ENCODE peak calls at places on chromosomes 11 and 22, in seven cellular contexts. G is transverse colon, D is right lobe of liver, S is uterus, B is heart left ventricle, E is A549, V is HepG2. C is an unnamed sample.
A peak's percentile ranks its signal among the peaks of the same experiment; 100 is the strongest.

GRCh38 chr11:698493-699115 is 3.0 kb downstream of the TMEM80 start:
- DNase-seq in D (no peak), V (no peak), B (no peak), G (no peak), S (no peak), E (no peak), C (no peak)

GRCh38 chr11:86673055-86673843 is 833 bp upstream of the ME3 start:
- DNase-seq in E (no peak), V (no peak), G (no peak), D (no peak), B (no peak), S (no peak), C (no peak)

GRCh38 chr11:76803811-76804600 is 20.9 kb downstream of the TSKU start:
- DNase-seq in S (no peak), B (no peak), G (no peak), E (peak; percentile 27), D (no peak), V (no peak), C (no peak)

GRCh38 chr11:64762277-64762915 is 2.6 kb upstream of the PYGM start:
- DNase-seq in G (no peak), B (no peak), V (no peak), S (no peak), D (peak; percentile 2), E (no peak), C (peak; percentile 59)

GRCh38 chr11:77471520-77472234 is 2.2 kb downstream of the PAK1 start:
- DNase-seq in E (peak; percentile 22), S (no peak), B (no peak), D (no peak), V (peak; percentile 33), G (peak; percentile 67), C (no peak)

GRCh38 chr11:102421262-102421661 is 31.3 kb downstream of the TMEM123 start:
- DNase-seq in D (no peak), B (no peak), V (no peak), E (no peak), G (no peak), S (no peak), C (no peak)

GRCh38 chr22:18065256-18065655 is 12.5 kb upstream of the PEX26 start:
- DNase-seq in D (no peak), S (no peak), G (no peak), V (no peak), B (no peak), E (peak; percentile 42), C (no peak)

GRCh38 chr11:1978865-1979473 is 18.7 kb downstream of the H19 start:
- DNase-seq in G (no peak), S (no peak), V (no peak), B (peak; percentile 2), E (no peak), D (no peak), C (peak; percentile 26)

GRCh38 chr11:118042791-118043190 is 34.1 kb upstream of the TMPRSS4 start:
- DNase-seq in S (no peak), E (no peak), G (no peak), D (no peak), V (no peak), B (no peak), C (no peak)

GRCh38 chr11:128593281-128593680 is 5.9 kb upstream of the ETS1 start:
- DNase-seq in D (no peak), B (no peak), G (no peak), E (no peak), V (no peak), S (no peak), C (no peak)

GRCh38 chr22:46171940-46172339 is 21.6 kb downstream of the PPARA start:
- DNase-seq in V (no peak), E (no peak), B (no peak), S (no peak), D (no peak), G (peak; percentile 78), C (no peak)

GRCh38 chr11:78801161-78801884 is 226.7 kb upstream of the NARS2 start:
- DNase-seq in G (peak; percentile 37), D (no peak), E (peak; percentile 43), S (peak; percentile 52), B (peak; percentile 39), V (no peak), C (peak; percentile 44)

GRCh38 chr22:20002098-20002497 is 14.5 kb downstream of the ARVCF start:
- DNase-seq in B (no peak), S (no peak), V (no peak), E (no peak), G (no peak), D (no peak), C (no peak)

GRCh38 chr11:33290319-33290718 is 33.1 kb downstream of the HIPK3 start:
- DNase-seq in V (no peak), D (no peak), S (no peak), G (no peak), E (no peak), B (no peak), C (no peak)

GRCh38 chr11:2807801-2808241 is 77.8 kb downstream of the CDKN1C start:
- DNase-seq in S (peak; percentile 34), D (peak; percentile 19), B (peak; percentile 13), V (no peak), E (no peak), G (peak; percentile 7), C (peak; percentile 1)

GRCh38 chr11:72789493-72790131 is 4.2 kb downstream of the STARD10 start:
- DNase-seq in G (no peak), B (peak; percentile 60), S (peak; percentile 70), E (no peak), V (no peak), D (peak; percentile 45), C (peak; percentile 79)

GRCh38 chr11:89159974-89160373 is 17.7 kb upstream of the TYR start:
- DNase-seq in V (no peak), D (no peak), S (no peak), B (no peak), E (no peak), G (no peak), C (no peak)

GRCh38 chr11:72441647-72442267 is 7.4 kb upstream of the CLPB start:
- DNase-seq in S (no peak), E (no peak), V (no peak), B (no peak), G (no peak), D (no peak), C (no peak)

GRCh38 chr22:23215294-23216204 is 35.2 kb downstream of the BCR start:
- DNase-seq in S (peak; percentile 53), B (no peak), D (peak; percentile 2), G (no peak), V (no peak), E (no peak), C (no peak)

DNA sequence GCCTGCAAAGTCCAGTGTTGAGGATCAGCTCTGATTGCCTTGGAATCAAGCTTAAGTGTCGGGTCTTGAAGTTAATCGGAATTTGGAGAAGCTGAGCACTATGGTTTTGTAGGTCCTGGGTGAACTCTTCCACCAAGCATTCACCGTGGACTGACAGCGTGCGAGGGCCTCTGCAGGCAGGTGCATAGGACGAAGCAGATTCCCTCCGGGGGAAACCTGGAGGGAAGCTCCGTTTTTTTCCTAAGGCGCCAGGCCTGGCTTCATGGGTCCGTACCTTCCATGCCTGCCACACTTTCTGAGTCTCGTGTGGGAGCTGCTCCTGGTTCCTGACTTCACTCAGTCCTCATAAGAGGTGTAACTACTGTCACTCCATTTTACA is 170.1 kb downstream of the CRYBB2 start:
- DNase-seq in S (no peak), E (no peak), B (no peak), D (no peak), V (no peak), G (no peak), C (no peak)
- H3K4me1 ChIP-seq in S (no peaks in the 10 kb centered on the region), E (no peaks in the 10 kb centered on the region), B (peaks cover 49% of the 10 kb centered on the region), D (no peaks in the 10 kb centered on the region), V (peaks cover 90% of the 10 kb centered on the region), G (peaks cover 4% of the 10 kb centered on the region), C (peaks cover 3% of the 10 kb centered on the region)

GRCh38 chr22:40818747-40819662 is at the start of gene SLC25A17:
- DNase-seq in V (peak; percentile 76), G (peak; percentile 93), E (peak; percentile 82), S (peak; percentile 88), B (peak; percentile 94), D (peak; percentile 94), C (peak; percentile 82)

GRCh38 chr22:40813912-40814315 is 5.2 kb downstream of the SLC25A17 start:
- DNase-seq in E (no peak), B (no peak), S (no peak), G (no peak), D (no peak), V (no peak), C (no peak)

GRCh38 chr22:40818192-40818746 is 877 bp downstream of the SLC25A17 start:
- DNase-seq in V (no peak), B (no peak), E (no peak), G (no peak), S (no peak), D (no peak), C (no peak)

GRCh38 chr22:40819741-40820140 is 595 bp upstream of the SLC25A17 start:
- DNase-seq in S (peak; percentile 31), D (no peak), G (no peak), E (no peak), B (no peak), V (no peak), C (no peak)

DNA sequence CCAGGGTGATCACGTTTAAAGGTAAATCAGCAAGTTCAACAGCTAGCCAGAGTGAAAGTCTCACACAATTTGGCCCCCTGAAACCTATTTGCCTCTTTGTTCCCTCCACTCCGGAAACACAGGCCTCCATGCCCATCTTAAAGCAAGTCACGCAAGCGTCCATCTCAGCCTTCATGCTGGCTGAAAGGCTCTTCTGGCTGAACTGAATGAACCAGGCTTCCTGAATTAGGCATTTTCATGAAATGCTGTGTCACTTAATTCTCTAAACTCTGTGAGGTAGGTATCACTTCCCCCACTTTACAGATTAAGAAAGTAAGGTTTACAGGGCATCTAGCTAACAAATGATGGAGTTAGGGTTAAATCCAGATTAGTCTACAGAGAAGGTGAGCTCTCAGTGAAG is 1.4 kb downstream of the SLC25A17 start:
- DNase-seq in B (no peak), D (no peak), V (no peak), E (no peak), S (no peak), G (no peak), C (no peak)
- TF ChIP-seq POLR2A in B (no peak), D (no peak), V (no peak), E (no peak), S (no peak), G (no peak), C (no peak)

DNA sequence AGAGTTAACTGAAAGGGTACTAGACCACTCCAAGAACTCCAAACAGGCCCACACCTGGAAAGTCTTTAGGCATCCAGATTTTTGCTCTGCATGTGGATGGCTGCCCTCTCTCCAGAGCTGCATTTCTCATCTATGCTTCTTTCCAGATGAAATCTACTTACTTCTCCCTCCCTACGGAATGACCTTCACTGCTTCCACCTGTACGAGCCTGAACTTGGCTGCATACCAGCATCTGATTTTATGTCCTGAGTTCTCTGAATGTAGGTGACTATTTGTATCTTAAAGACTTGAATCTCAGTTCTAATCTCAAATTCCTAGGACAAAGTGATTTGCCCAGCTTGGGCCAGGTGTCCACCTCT is 13.3 kb downstream of the CELF1 start:
- DNase-seq in D (no peak), G (no peak), S (no peak), E (no peak), V (no peak), B (no peak), C (no peak)
- H3K4me1 ChIP-seq in D (no peaks in the 10 kb centered on the region), G (peaks cover 35% of the 10 kb centered on the region), S (peaks cover 20% of the 10 kb centered on the region), E (peaks cover 36% of the 10 kb centered on the region), V (peaks cover 5% of the 10 kb centered on the region), B (peaks cover 70% of the 10 kb centered on the region), C (peaks cover 75% of the 10 kb centered on the region)

DNA sequence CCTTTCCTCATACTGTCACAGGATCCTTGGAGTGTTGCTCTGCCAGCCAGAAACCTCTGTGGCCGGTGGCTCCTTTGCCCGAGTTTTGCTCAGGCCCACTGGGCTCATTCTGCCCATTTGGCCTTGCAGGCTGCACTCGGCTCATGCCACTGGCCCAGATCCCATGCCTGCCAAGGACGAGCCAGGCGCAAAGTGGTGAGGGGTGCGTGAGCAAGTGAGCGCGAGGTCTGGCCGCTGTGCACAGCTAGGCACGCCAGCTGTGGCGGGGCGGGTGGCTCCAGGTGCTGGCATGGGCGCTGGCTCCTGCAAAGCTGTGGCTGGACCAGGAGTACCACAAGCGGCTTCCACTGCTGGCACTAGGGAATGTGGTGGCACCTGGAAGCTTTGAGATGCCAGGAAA is 2.8 kb upstream of the RNF141 start:
- DNase-seq in V (no peak), S (no peak), D (peak; percentile 20), G (no peak), B (no peak), E (no peak), C (no peak)
- TF ChIP-seq POLR2A in V (no peak), S (no peak), D (no peak), G (no peak), B (no peak), E (no peak), C (no peak)

C was measured in gastrocnemius medialis.